ENCODE peak calls at places on chromosomes 2 and 18, in five cellular contexts. One of them, this sample, is unnamed.

GRCh38 chr2:100819365-100820345 is at the start of gene NPAS2:
- DNase-seq in fibroblast of lung: peak; percentile 51
- DNase-seq in endothelial cell of umbilical vein: peak; percentile 46
- DNase-seq in neuronal stem cell: no peak
- DNase-seq in body of pancreas: peak; percentile 63
- DNase-seq in this sample: peak; percentile 55

GRCh38 chr2:238254095-238254494 is 14.3 kb upstream of the HES6 start:
- DNase-seq in fibroblast of lung: no peak
- DNase-seq in endothelial cell of umbilical vein: no peak
- DNase-seq in body of pancreas: no peak
- DNase-seq in neuronal stem cell: no peak
- DNase-seq in this sample: no peak

GRCh38 chr18:58139627-58140026 is 95.6 kb downstream of the NEDD4L start:
- DNase-seq in body of pancreas: no peak
- DNase-seq in neuronal stem cell: no peak
- DNase-seq in fibroblast of lung: no peak
- DNase-seq in endothelial cell of umbilical vein: no peak
- DNase-seq in this sample: no peak

GRCh38 chr2:110182449-110182848 is 22.4 kb downstream of the NPHP1 start:
- DNase-seq in fibroblast of lung: no peak
- DNase-seq in neuronal stem cell: no peak
- DNase-seq in body of pancreas: no peak
- DNase-seq in endothelial cell of umbilical vein: no peak
- DNase-seq in this sample: no peak

GRCh38 chr2:16568998-16569397 is 96.6 kb downstream of the CYRIA start:
- DNase-seq in neuronal stem cell: no peak
- DNase-seq in fibroblast of lung: peak; percentile 40
- DNase-seq in endothelial cell of umbilical vein: no peak
- DNase-seq in body of pancreas: no peak
- DNase-seq in this sample: no peak

GRCh38 chr2:75136001-75136400 is 63.3 kb downstream of the TACR1 start:
- DNase-seq in neuronal stem cell: no peak
- DNase-seq in fibroblast of lung: no peak
- DNase-seq in body of pancreas: no peak
- DNase-seq in endothelial cell of umbilical vein: peak; percentile 21
- DNase-seq in this sample: no peak

GRCh38 chr2:173298536-173299097 is 56.1 kb upstream of the CDCA7 start:
- DNase-seq in fibroblast of lung: no peak
- DNase-seq in endothelial cell of umbilical vein: no peak
- DNase-seq in body of pancreas: no peak
- DNase-seq in neuronal stem cell: no peak
- DNase-seq in this sample: no peak

GRCh38 chr2:179814050-179814449 is 47.4 kb downstream of the ZNF385B start:
- DNase-seq in neuronal stem cell: no peak
- DNase-seq in body of pancreas: no peak
- DNase-seq in endothelial cell of umbilical vein: no peak
- DNase-seq in fibroblast of lung: no peak
- DNase-seq in this sample: no peak

GRCh38 chr18:27861539-27861938 is 315.4 kb downstream of the CDH2 start:
- DNase-seq in fibroblast of lung: no peak
- DNase-seq in neuronal stem cell: no peak
- DNase-seq in body of pancreas: no peak
- DNase-seq in endothelial cell of umbilical vein: no peak
- DNase-seq in this sample: no peak

GRCh38 chr2:73112913-73113633 is at the start of gene RAB11FIP5:
- DNase-seq in endothelial cell of umbilical vein: peak; percentile 70
- DNase-seq in body of pancreas: peak; percentile 79
- DNase-seq in fibroblast of lung: peak; percentile 90
- DNase-seq in neuronal stem cell: peak; percentile 80
- DNase-seq in this sample: peak; percentile 64

GRCh38 chr2:240792658-240793312 is 27.2 kb downstream of the KIF1A start:
- DNase-seq in body of pancreas: no peak
- DNase-seq in fibroblast of lung: no peak
- DNase-seq in endothelial cell of umbilical vein: no peak
- DNase-seq in neuronal stem cell: no peak
- DNase-seq in this sample: no peak

GRCh38 chr18:78196280-78196679 is 783.3 kb upstream of the SALL3 start:
- DNase-seq in fibroblast of lung: no peak
- DNase-seq in endothelial cell of umbilical vein: no peak
- DNase-seq in neuronal stem cell: no peak
- DNase-seq in body of pancreas: no peak
- DNase-seq in this sample: no peak

GRCh38 chr2:101806123-101806522 is 108.6 kb downstream of the MAP4K4 start:
- DNase-seq in body of pancreas: no peak
- DNase-seq in fibroblast of lung: peak; percentile 88
- DNase-seq in endothelial cell of umbilical vein: peak; percentile 83
- DNase-seq in neuronal stem cell: peak; percentile 31
- DNase-seq in this sample: no peak

GRCh38 chr18:76410660-76411417 is 84.2 kb downstream of the ZNF516 start:
- DNase-seq in endothelial cell of umbilical vein: no peak
- DNase-seq in neuronal stem cell: no peak
- DNase-seq in body of pancreas: no peak
- DNase-seq in fibroblast of lung: no peak
- DNase-seq in this sample: no peak

GRCh38 chr2:28546242-28546641 is 50.4 kb downstream of the PLB1 start:
- DNase-seq in fibroblast of lung: no peak
- DNase-seq in body of pancreas: no peak
- DNase-seq in neuronal stem cell: no peak
- DNase-seq in endothelial cell of umbilical vein: no peak
- DNase-seq in this sample: peak; percentile 32

GRCh38 chr2:3712841-3713503 is 9.6 kb downstream of the DCDC2C start:
- DNase-seq in fibroblast of lung: peak; percentile 18
- DNase-seq in neuronal stem cell: no peak
- DNase-seq in endothelial cell of umbilical vein: no peak
- DNase-seq in body of pancreas: no peak
- DNase-seq in this sample: no peak

GRCh38 chr2:100293341-100294161 is 28.8 kb downstream of the LONRF2 start:
- DNase-seq in body of pancreas: no peak
- DNase-seq in neuronal stem cell: no peak
- DNase-seq in endothelial cell of umbilical vein: no peak
- DNase-seq in fibroblast of lung: peak; percentile 33
- DNase-seq in this sample: no peak

GRCh38 chr2:188984680-188985079 is 10.5 kb downstream of the COL3A1 start:
- DNase-seq in endothelial cell of umbilical vein: no peak
- DNase-seq in body of pancreas: peak; percentile 22
- DNase-seq in fibroblast of lung: peak; percentile 97
- DNase-seq in neuronal stem cell: no peak
- DNase-seq in this sample: no peak

GRCh38 chr18:35775887-35776286 is 194.3 kb downstream of the GALNT1 start:
- DNase-seq in endothelial cell of umbilical vein: peak; percentile 24
- DNase-seq in neuronal stem cell: peak; percentile 29
- DNase-seq in body of pancreas: no peak
- DNase-seq in fibroblast of lung: peak; percentile 14
- DNase-seq in this sample: no peak

GRCh38 chr2:73013941-73014340 is 57.6 kb downstream of the SFXN5 start:
- DNase-seq in neuronal stem cell: no peak
- DNase-seq in body of pancreas: no peak
- DNase-seq in endothelial cell of umbilical vein: peak; percentile 89
- DNase-seq in fibroblast of lung: peak; percentile 71
- DNase-seq in this sample: no peak

GRCh38 chr2:200359552-200359951 is 53.1 kb downstream of the SPATS2L start:
- DNase-seq in fibroblast of lung: no peak
- DNase-seq in neuronal stem cell: no peak
- DNase-seq in body of pancreas: no peak
- DNase-seq in endothelial cell of umbilical vein: no peak
- DNase-seq in this sample: no peak

GRCh38 chr18:10403675-10404074 is 50.8 kb upstream of the APCDD1 start:
- DNase-seq in neuronal stem cell: peak; percentile 63
- DNase-seq in fibroblast of lung: no peak
- DNase-seq in endothelial cell of umbilical vein: no peak
- DNase-seq in body of pancreas: no peak
- DNase-seq in this sample: no peak

GRCh38 chr2:172442072-172442895 is 14.9 kb downstream of the ITGA6 start:
- DNase-seq in endothelial cell of umbilical vein: peak; percentile 69
- DNase-seq in neuronal stem cell: no peak
- DNase-seq in body of pancreas: peak; percentile 91
- DNase-seq in fibroblast of lung: peak; percentile 97
- DNase-seq in this sample: peak; percentile 99

GRCh38 chr2:118729760-118730159 is 117.7 kb downstream of the EN1 start:
- DNase-seq in neuronal stem cell: no peak
- DNase-seq in body of pancreas: no peak
- DNase-seq in endothelial cell of umbilical vein: no peak
- DNase-seq in fibroblast of lung: no peak
- DNase-seq in this sample: no peak

GRCh38 chr18:43271593-43272432 is 5.5 kb downstream of the SYT4 start:
- DNase-seq in neuronal stem cell: peak; percentile 46
- DNase-seq in endothelial cell of umbilical vein: peak; percentile 63
- DNase-seq in fibroblast of lung: peak; percentile 29
- DNase-seq in body of pancreas: peak; percentile 11
- DNase-seq in this sample: peak; percentile 35

GRCh38 chr2:215888680-215889079 is 124.7 kb downstream of the MREG start:
- DNase-seq in endothelial cell of umbilical vein: peak; percentile 46
- DNase-seq in fibroblast of lung: peak; percentile 25
- DNase-seq in neuronal stem cell: no peak
- DNase-seq in body of pancreas: no peak
- DNase-seq in this sample: no peak

GRCh38 chr2:189726849-189727248 is 35.7 kb downstream of the OSGEPL1 start:
- DNase-seq in fibroblast of lung: no peak
- DNase-seq in neuronal stem cell: no peak
- DNase-seq in body of pancreas: no peak
- DNase-seq in endothelial cell of umbilical vein: no peak
- DNase-seq in this sample: no peak

GRCh38 chr2:114405486-114406250 is 36.8 kb upstream of the DPP10 start:
- DNase-seq in endothelial cell of umbilical vein: no peak
- DNase-seq in neuronal stem cell: no peak
- DNase-seq in body of pancreas: no peak
- DNase-seq in fibroblast of lung: no peak
- DNase-seq in this sample: no peak

GRCh38 chr2:174768557-174768956 is 4.3 kb upstream of the CHRNA1 start:
- DNase-seq in fibroblast of lung: no peak
- DNase-seq in body of pancreas: no peak
- DNase-seq in neuronal stem cell: no peak
- DNase-seq in endothelial cell of umbilical vein: no peak
- DNase-seq in this sample: no peak

GRCh38 chr2:74849228-74849892 is 15.4 kb downstream of the HK2 start:
- DNase-seq in neuronal stem cell: no peak
- DNase-seq in endothelial cell of umbilical vein: peak; percentile 44
- DNase-seq in fibroblast of lung: peak; percentile 33
- DNase-seq in body of pancreas: peak; percentile 51
- DNase-seq in this sample: peak; percentile 38

DNA sequence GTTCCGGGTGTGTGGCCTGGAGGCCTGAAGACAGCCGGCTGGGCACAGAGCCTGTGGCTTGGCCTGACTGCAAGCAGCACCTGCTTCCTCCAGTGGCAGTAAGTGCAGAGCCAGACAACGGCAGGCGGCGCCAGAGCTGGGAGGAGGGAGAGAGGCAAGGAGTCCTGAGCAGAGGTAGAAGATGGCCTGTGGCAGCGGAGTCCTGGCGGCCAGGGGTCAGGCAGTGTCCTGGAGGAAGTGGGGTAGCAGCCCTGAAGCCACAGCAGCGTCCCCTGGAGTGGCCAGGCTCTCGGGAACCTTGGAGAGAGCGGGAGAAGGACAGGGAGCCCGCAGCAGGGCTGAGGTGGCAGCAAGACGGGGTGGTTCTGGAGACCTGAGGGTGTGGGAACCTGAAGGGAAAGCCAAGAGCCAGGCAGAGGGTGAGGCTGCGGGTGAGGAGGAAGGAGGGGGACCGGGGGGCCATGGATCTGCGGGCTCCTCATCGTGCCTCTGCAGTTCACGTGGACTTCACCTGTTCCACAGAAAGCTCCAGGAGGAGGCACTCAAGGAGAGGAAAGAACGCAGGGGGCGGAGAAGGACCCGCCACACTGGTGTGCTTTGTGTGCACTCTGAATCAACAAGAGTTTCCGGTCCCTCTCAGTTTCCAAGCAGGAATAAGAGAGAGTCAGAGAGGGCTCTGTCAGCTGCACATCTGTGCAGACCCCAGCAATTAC is 85.9 kb downstream of the USP40 start:
- DNase-seq in neuronal stem cell: no peak
- DNase-seq in fibroblast of lung: peak; percentile 70
- DNase-seq in endothelial cell of umbilical vein: peak; percentile 13
- DNase-seq in body of pancreas: no peak
- DNase-seq in this sample: peak; percentile 42
- H3K27ac ChIP-seq in neuronal stem cell: no peak overlapping the region
- H3K27ac ChIP-seq in fibroblast of lung: no peak overlapping the region
- H3K27ac ChIP-seq in endothelial cell of umbilical vein: no peak overlapping the region
- H3K27ac ChIP-seq in body of pancreas: no peak overlapping the region
- H3K27ac ChIP-seq in this sample: no peak overlapping the region

DNA sequence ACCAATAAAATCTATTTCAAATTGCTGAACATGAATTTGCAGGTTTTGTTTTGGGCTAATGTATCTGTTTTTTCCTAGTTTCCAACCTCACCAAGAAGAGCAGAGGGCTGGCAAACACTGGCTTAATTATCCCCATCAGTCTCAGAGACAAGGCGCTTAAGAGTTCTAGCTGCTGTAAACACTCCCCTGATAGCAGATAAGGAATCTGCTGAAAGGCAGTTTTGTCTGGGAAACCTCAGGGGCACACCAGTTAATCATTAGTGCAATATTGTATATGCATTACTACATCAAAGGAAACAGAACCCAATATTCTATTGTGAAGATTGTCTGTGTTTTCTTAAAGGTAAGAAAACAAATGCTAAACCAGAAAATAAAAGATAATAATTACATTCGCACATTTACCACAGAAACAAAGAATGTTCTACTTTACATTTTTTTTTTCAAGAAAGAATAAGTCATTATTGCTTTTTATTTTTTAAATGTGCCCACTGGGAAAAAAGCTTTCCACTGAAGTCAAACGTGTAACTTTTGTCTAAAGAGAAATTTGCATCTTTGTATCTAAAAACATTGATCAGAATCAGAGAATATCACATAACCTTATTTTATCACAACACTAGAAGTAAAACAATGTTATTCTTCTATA is 179.1 kb downstream of the ERBB4 start:
- DNase-seq in endothelial cell of umbilical vein: no peak
- DNase-seq in neuronal stem cell: no peak
- DNase-seq in body of pancreas: no peak
- DNase-seq in fibroblast of lung: no peak
- DNase-seq in this sample: peak; percentile 60
- H3K4me1 ChIP-seq in endothelial cell of umbilical vein: peaks cover 3% of the 10 kb centered on the region
- H3K4me1 ChIP-seq in neuronal stem cell: peaks cover under 1% of the 10 kb centered on the region
- H3K4me1 ChIP-seq in body of pancreas: no peaks in the 10 kb centered on the region
- H3K4me1 ChIP-seq in fibroblast of lung: no peaks in the 10 kb centered on the region
- H3K4me1 ChIP-seq in this sample: no peaks in the 10 kb centered on the region

DNA sequence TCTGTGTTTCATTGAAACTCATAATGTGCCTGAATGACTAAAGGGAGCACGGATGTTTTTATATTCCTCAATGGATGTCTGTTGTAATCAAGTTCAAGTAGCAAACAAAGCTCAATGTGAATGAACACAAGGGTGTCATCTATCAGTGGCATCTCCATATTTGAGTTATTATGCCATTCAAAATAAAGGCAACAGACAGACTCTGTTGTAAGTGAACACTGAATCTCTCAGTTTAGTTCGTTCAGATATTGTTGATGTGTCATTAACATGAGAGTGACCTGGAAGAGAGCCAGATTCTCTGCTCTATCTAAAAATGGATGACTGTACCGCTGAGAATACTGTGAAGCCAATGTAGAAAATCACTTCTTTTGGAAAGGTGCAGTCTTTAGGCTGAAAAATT is 118.7 kb downstream of the NUP35 start:
- DNase-seq in fibroblast of lung: peak; percentile 56
- DNase-seq in endothelial cell of umbilical vein: peak; percentile 11
- DNase-seq in body of pancreas: no peak
- DNase-seq in neuronal stem cell: no peak
- DNase-seq in this sample: no peak
- H3K27ac ChIP-seq in fibroblast of lung: no peak overlapping the region
- H3K27ac ChIP-seq in endothelial cell of umbilical vein: no peak overlapping the region
- H3K27ac ChIP-seq in body of pancreas: no peak overlapping the region
- H3K27ac ChIP-seq in neuronal stem cell: no peak overlapping the region
- H3K27ac ChIP-seq in this sample: no peak overlapping the region

GRCh38 chr2:63050186-63050915 is at the start of gene OTX1:
- DNase-seq in fibroblast of lung: peak; percentile 30
- DNase-seq in neuronal stem cell: peak; percentile 76
- DNase-seq in body of pancreas: peak; percentile 85
- DNase-seq in endothelial cell of umbilical vein: peak; percentile 39
- DNase-seq in this sample: peak; percentile 51
- H3K4me1 ChIP-seq in fibroblast of lung: no peaks in the 10 kb centered on the region
- H3K4me1 ChIP-seq in neuronal stem cell: peaks cover 22% of the 10 kb centered on the region
- H3K4me1 ChIP-seq in body of pancreas: peaks cover 43% of the 10 kb centered on the region
- H3K4me1 ChIP-seq in endothelial cell of umbilical vein: peaks cover 24% of the 10 kb centered on the region
- H3K4me1 ChIP-seq in this sample: peaks cover 6% of the 10 kb centered on the region